ENCODE peak calls at places on chromosome 18, in six cellular contexts. M is cardiac fibroblast, V is brain microvascular endothelial cell, G is heart right ventricle, P is astrocyte of the spinal cord, J is fibroblast of mammary gland. S is an unnamed sample.
A peak's percentile ranks its signal among the peaks of the same experiment; 100 is the strongest.

GRCh38 chr18:79438581-79438980 is 42.9 kb downstream of the NFATC1 start:
- DNase-seq in M (no peak), V (no peak), G (no peak), P (no peak), J (no peak), S (no peak)

GRCh38 chr18:56044239-56044638 is 456.2 kb upstream of the TCF4 start:
- DNase-seq in M (no peak), V (no peak), G (no peak), P (no peak), J (no peak), S (no peak)

GRCh38 chr18:28801876-28802275 is 624.9 kb upstream of the CDH2 start:
- DNase-seq in M (no peak), V (no peak), G (no peak), P (no peak), J (no peak), S (no peak)

GRCh38 chr18:46660955-46661749 is 4.1 kb upstream of the LOXHD1 start:
- DNase-seq in M (peak; percentile 46), V (no peak), G (no peak), P (peak; percentile 8), J (peak; percentile 23), S (no peak)

GRCh38 chr18:34926683-34927082 is 114.5 kb upstream of the MAPRE2 start:
- DNase-seq in M (no peak), V (no peak), G (no peak), P (no peak), J (no peak), S (no peak)

GRCh38 chr18:13226533-13227144 is 8.1 kb downstream of the LDLRAD4 start:
- DNase-seq in M (no peak), V (no peak), G (no peak), P (no peak), J (no peak), S (no peak)

GRCh38 chr18:75023473-75023872 is 185.5 kb downstream of the PTGR3 start:
- DNase-seq in M (no peak), V (no peak), G (no peak), P (no peak), J (no peak), S (no peak)

GRCh38 chr18:58887613-58887963 is 22.9 kb downstream of the ZNF532 start:
- DNase-seq in M (peak; percentile 67), V (peak; percentile 78), G (peak; percentile 72), P (peak; percentile 75), J (no peak), S (no peak)

GRCh38 chr18:59915606-59916005 is 15.8 kb downstream of the PMAIP1 start:
- DNase-seq in M (no peak), V (no peak), G (no peak), P (no peak), J (peak; percentile 65), S (no peak)

GRCh38 chr18:79942786-79943607 is 8.5 kb downstream of the SLC66A2 start:
- DNase-seq in M (no peak), V (no peak), G (no peak), P (no peak), J (no peak), S (no peak)

GRCh38 chr18:40088130-40088529 is 1866.9 kb upstream of the PIK3C3 start:
- DNase-seq in M (peak; percentile 4), V (no peak), G (no peak), P (no peak), J (peak; percentile 7), S (no peak)
- H3K4me3 ChIP-seq in M (peak overlapping the region; percentile 24), V (peak overlapping the region; percentile 25), G (peak overlapping the region; percentile 31), P (peak overlapping the region; percentile 1), J (peak overlapping the region; percentile 27), S (no peak overlapping the region)

GRCh38 chr18:24026457-24026856 is 11.9 kb downstream of the TTC39C start:
- DNase-seq in M (no peak), V (no peak), G (no peak), P (no peak), J (no peak), S (no peak)
- H3K4me3 ChIP-seq in M (no peak overlapping the region), V (no peak overlapping the region), G (no peak overlapping the region), P (no peak overlapping the region), J (no peak overlapping the region), S (no peak overlapping the region)

GRCh38 chr18:3179430-3180089 is 40.2 kb downstream of the MYOM1 start:
- DNase-seq in M (no peak), V (no peak), G (no peak), P (no peak), J (no peak), S (no peak)

GRCh38 chr18:3180325-3180724 is 39.4 kb downstream of the MYOM1 start:
- DNase-seq in M (peak; percentile 39), V (no peak), G (no peak), P (peak; percentile 10), J (no peak), S (no peak)

GRCh38 chr18:3175195-3175758 is 44.5 kb downstream of the MYOM1 start:
- DNase-seq in M (no peak), V (no peak), G (no peak), P (peak; percentile 30), J (peak; percentile 12), S (no peak)

GRCh38 chr18:3183103-3183717 is 36.6 kb downstream of the MYOM1 start:
- DNase-seq in M (no peak), V (no peak), G (no peak), P (no peak), J (no peak), S (no peak)

DNA sequence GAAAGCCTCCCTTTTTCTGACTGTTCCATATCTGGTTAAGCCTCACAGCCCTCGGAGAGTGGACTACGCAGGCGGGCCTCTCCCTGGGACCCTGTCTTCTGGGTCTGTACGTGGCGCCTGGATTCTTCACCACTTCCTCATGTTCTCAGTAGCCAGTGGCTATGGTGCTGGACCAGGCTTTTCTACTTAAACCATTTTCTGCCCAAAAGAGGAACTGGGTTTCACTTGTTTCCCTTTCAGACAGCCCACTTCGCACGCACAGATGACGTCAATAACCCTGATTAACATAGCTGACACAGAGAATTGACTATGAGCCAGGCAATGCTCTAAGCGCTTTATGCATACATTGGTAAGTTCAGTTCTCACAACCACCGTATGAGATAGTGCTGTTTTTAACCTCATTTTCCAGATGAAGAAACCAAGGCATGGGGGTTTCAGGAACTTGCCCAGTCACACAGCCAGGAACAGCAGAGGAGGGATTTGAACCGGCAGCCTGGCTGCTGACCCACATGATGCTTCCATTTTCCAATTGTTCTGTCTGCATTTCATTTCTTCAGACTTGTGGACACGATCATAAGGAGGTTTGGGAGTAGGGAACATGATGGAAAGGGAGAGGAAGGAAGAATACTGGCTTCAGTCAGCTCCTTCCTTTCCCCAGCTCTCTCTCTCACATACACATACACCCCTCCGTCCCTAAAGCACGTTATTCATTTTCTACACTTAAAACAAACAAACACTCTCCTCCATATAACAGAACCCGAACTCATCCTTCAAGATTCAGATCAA is 41.7 kb downstream of the MYOM1 start:
- DNase-seq in M (no peak), V (no peak), G (peak; percentile 23), P (no peak), J (no peak), S (no peak)
- H3K4me3 ChIP-seq in M (no peak overlapping the region), V (no peak overlapping the region), G (no peak overlapping the region), P (no peak overlapping the region), J (no peak overlapping the region), S (no peak overlapping the region)

DNA sequence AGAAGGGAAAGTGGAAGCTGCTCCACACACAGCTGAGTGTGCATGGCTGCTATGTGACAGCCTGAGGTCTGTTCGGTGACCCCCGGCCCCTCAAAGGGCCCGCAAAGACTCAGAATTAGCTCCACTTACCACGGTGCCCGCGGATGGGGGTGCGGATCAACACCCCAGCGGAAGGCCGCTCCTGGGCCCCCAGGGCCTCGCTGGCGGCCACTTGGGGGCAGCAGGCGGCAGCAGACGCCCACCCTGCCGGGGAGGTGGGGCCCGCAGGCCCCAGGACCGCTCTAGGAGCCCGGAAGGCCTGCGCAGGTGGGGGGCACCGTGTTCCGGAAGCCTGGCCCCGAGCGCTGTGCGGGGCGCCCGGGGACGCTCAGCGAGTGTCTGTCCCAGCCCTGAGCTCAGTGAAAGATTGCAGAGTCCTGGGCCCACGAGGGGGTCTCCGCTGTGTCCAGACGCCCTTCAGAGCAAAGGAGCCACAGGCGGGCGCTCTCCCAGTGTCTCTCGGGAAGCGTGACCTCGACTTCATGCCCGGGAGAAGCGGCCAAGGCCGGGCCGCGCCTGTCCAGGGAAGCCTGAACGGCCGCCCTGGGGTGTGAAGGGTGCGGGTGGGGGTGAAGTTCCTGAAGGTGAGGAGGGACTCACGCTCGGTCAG is 118.6 kb downstream of the VAPA start:
- DNase-seq in M (no peak), V (no peak), G (peak; percentile 45), P (no peak), J (no peak), S (no peak)
- H3K4me3 ChIP-seq in M (no peak overlapping the region), V (peak overlapping the region; percentile 31), G (peak overlapping the region; percentile 46), P (no peak overlapping the region), J (no peak overlapping the region), S (no peak overlapping the region)

GRCh38 chr18:76838182-76838581 is 15.8 kb downstream of the ZNF236 start:
- DNase-seq in M (no peak), V (no peak), G (no peak), P (no peak), J (peak; percentile 18), S (no peak)

GRCh38 chr18:76837071-76837470 is 14.7 kb downstream of the ZNF236 start:
- DNase-seq in M (no peak), V (no peak), G (no peak), P (no peak), J (no peak), S (no peak)

GRCh38 chr18:76835380-76835779 is 13.0 kb downstream of the ZNF236 start:
- DNase-seq in M (no peak), V (no peak), G (no peak), P (no peak), J (no peak), S (no peak)

GRCh38 chr18:76839395-76839794 is 17.0 kb downstream of the ZNF236 start:
- DNase-seq in M (no peak), V (no peak), G (no peak), P (no peak), J (no peak), S (no peak)

DNA sequence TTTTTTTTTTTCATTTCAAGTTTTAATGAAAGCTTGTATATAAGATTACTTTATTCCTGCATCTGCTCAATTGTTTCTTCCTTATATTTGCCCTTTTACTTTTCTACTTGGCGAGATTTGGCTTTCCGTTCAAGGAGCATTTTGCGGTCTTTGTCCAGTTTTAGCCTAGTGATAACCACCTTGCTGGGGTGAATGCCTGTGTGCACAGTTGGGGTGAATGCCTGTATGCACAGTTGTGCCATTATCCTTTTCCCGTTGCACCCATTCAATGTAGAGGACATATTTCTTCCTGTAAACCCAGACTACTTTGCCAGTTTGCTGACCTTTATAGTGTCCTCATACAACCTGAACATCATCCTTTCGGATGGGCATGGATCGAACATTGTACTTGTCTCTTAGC is 12.0 kb downstream of the ZNF236 start:
- DNase-seq in M (no peak), V (no peak), G (no peak), P (no peak), J (no peak), S (no peak)
- H3K4me3 ChIP-seq in M (no peak overlapping the region), V (no peak overlapping the region), G (no peak overlapping the region), P (no peak overlapping the region), J (no peak overlapping the region), S (no peak overlapping the region)